ENCODE peak calls at places on chromosome 17, in four cellular contexts. One of them, this sample, is unnamed.

GRCh38 chr17:82930043-82930923 is 90.5 kb upstream of the ZNF750 start:
- DNase-seq in HCT116: no peak
- DNase-seq in K562: no peak
- DNase-seq in H1: no peak
- DNase-seq in this sample: no peak

GRCh38 chr17:20273741-20274500 is 193.4 kb downstream of the LGALS9B start:
- DNase-seq in K562: no peak
- DNase-seq in H1: no peak
- DNase-seq in HCT116: no peak
- DNase-seq in this sample: no peak

GRCh38 chr17:18951941-18952842 is at the start of gene SLC5A10:
- DNase-seq in HCT116: no peak
- DNase-seq in K562: peak
- DNase-seq in H1: no peak
- DNase-seq in this sample: no peak

GRCh38 chr17:49456172-49456965 is 38.7 kb upstream of the NGFR start:
- DNase-seq in K562: no peak
- DNase-seq in H1: no peak
- DNase-seq in HCT116: no peak
- DNase-seq in this sample: no peak

GRCh38 chr17:21285164-21286065 is 904 bp downstream of the MAP2K3 start:
- DNase-seq in K562: peak
- DNase-seq in HCT116: no peak
- DNase-seq in H1: no peak
- DNase-seq in this sample: no peak

GRCh38 chr17:58191259-58191896 is 1.1 kb upstream of the EPX start:
- DNase-seq in HCT116: no peak
- DNase-seq in H1: no peak
- DNase-seq in K562: no peak
- DNase-seq in this sample: no peak

GRCh38 chr17:76685366-76685765 is 25.4 kb downstream of the MXRA7 start:
- DNase-seq in K562: no peak
- DNase-seq in HCT116: no peak
- DNase-seq in H1: no peak
- DNase-seq in this sample: no peak

GRCh38 chr17:17913695-17914332 is 58.4 kb downstream of the TOM1L2 start:
- DNase-seq in HCT116: peak
- DNase-seq in K562: peak
- DNase-seq in H1: no peak
- DNase-seq in this sample: no peak

GRCh38 chr17:2963332-2964027 is 99.9 kb downstream of the OR1D5 start:
- DNase-seq in K562: no peak
- DNase-seq in HCT116: no peak
- DNase-seq in H1: no peak
- DNase-seq in this sample: no peak
- TF ChIP-seq EGR1 in K562: no peak
- TF ChIP-seq EGR1 in HCT116: no peak
- TF ChIP-seq EGR1 in H1: no peak
- TF ChIP-seq EGR1 in this sample: no peak

GRCh38 chr17:81398855-81399451 is 3.7 kb downstream of the BAHCC1 start:
- DNase-seq in HCT116: no peak
- DNase-seq in H1: no peak
- DNase-seq in K562: peak
- DNase-seq in this sample: no peak
- TF ChIP-seq EGR1 in HCT116: no peak
- TF ChIP-seq EGR1 in H1: no peak
- TF ChIP-seq EGR1 in K562: no peak
- TF ChIP-seq EGR1 in this sample: no peak

GRCh38 chr17:78839762-78840529 is 668 bp downstream of the USP36 start:
- DNase-seq in HCT116: no peak
- DNase-seq in H1: no peak
- DNase-seq in K562: peak
- DNase-seq in this sample: no peak

GRCh38 chr17:78840530-78840779 is 159 bp downstream of the USP36 start:
- DNase-seq in H1: no peak
- DNase-seq in K562: no peak
- DNase-seq in HCT116: no peak
- DNase-seq in this sample: no peak

GRCh38 chr17:78838574-78839005 is 2.0 kb downstream of the USP36 start:
- DNase-seq in H1: no peak
- DNase-seq in K562: no peak
- DNase-seq in HCT116: no peak
- DNase-seq in this sample: no peak

GRCh38 chr17:78839173-78839761 is 1.3 kb downstream of the USP36 start:
- DNase-seq in HCT116: no peak
- DNase-seq in H1: no peak
- DNase-seq in K562: peak
- DNase-seq in this sample: no peak

DNA sequence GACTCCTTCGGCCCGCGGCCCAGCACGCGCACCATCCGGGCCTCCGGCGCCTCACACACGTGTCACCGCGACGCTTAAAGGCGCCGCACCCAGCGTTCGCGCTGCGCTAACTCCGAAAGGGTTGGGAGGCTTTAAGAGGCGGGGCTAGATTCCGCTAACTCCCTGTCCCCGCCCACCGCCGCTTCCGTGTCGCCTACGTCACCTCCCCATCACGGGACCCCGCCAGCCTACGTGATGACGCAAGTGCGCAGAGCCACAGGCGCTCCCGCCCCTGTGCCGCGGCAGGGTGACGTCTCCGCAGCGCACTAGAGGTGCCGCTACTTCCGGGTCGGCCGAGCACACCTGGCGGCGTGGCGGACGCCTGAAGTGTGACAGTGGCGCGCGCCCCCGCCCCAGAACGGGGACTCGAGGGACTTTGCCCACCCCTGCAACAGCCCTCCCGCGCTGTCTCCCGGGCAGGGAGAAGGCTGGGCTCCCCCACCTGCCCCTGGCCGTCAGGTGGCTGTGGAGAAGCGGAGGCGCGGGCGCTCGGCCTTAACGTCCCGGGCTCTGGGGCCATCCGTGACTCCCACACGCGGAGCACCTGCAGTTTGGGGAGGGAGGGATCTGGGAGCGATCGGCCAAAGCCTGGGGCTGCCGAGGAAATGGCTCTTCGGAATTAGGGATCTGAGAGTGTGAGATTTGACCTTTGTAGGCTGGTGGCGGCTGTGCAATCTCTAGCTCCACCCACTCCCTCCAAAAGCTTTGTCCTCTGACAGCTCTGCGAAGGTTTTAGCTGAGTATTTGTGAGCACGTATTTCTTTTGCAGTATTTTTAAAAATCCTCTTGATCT is at the start of gene USP36:
- DNase-seq in K562: peak
- DNase-seq in H1: peak
- DNase-seq in HCT116: peak
- DNase-seq in this sample: peak
- TF ChIP-seq EGR1 in K562: peak
- TF ChIP-seq EGR1 in H1: no peak
- TF ChIP-seq EGR1 in HCT116: peak
- TF ChIP-seq EGR1 in this sample: no peak

GRCh38 chr17:31058958-31059357 is 35.8 kb upstream of the NF1 start:
- DNase-seq in H1: no peak
- DNase-seq in K562: no peak
- DNase-seq in HCT116: no peak
- DNase-seq in this sample: no peak
- TF ChIP-seq EGR1 in H1: no peak
- TF ChIP-seq EGR1 in K562: no peak
- TF ChIP-seq EGR1 in HCT116: no peak
- TF ChIP-seq EGR1 in this sample: no peak

DNA sequence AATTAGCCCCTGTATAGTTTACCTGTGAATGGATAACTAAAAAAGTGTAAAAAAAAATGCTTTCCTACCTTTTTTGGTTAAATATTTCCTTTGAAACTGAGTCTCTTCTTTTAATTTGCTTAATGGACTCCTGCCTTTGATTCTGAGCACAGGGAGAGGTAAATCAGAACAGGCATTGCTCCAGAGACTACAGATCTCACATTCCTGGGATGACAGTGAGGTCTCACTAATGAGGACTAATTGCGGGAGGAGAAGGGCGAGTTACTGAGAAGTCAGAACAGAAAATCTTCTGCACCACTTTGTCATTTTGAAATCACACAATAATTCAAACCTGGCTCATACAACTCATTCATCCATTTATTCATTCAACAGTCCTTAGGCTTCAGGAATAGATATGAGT is 437.0 kb upstream of the ASIC2 start:
- DNase-seq in K562: no peak
- DNase-seq in HCT116: no peak
- DNase-seq in H1: no peak
- DNase-seq in this sample: no peak
- TF ChIP-seq EGR1 in K562: no peak
- TF ChIP-seq EGR1 in HCT116: no peak
- TF ChIP-seq EGR1 in H1: no peak
- TF ChIP-seq EGR1 in this sample: no peak

GRCh38 chr17:80002690-80003490 is 32.8 kb downstream of the TBC1D16 start:
- DNase-seq in HCT116: no peak
- DNase-seq in K562: no peak
- DNase-seq in H1: no peak
- DNase-seq in this sample: no peak
- TF ChIP-seq EGR1 in HCT116: no peak
- TF ChIP-seq EGR1 in K562: no peak
- TF ChIP-seq EGR1 in H1: no peak
- TF ChIP-seq EGR1 in this sample: no peak

DNA sequence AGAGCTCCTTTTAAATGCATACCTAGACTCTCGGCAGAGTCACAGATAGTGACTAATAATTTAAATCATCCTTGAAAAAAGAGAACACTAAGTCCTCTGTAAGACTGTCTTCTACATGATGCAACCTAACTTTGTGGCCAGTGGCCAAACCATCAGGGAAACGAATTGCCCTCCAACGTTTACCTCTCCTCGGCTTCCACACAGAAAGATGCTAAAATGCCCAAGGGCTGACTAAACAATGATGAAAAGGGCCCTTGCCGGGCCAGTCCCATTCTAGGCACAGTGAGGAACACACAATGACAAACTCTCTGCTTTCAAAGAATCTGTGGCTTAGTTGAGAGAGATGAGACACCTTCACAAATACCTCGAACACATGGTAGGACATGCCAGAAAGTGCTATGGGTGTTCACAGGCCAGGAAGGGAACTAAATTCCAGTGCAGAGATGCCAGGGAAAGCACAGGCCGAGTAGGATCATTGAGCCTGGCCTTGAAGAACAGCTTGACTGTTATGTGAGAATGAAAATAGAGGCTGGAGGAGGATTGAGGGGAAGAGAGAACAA is 35.3 kb upstream of the PITPNM3 start:
- DNase-seq in K562: no peak
- DNase-seq in H1: no peak
- DNase-seq in HCT116: no peak
- DNase-seq in this sample: no peak
- TF ChIP-seq EGR1 in K562: no peak
- TF ChIP-seq EGR1 in H1: no peak
- TF ChIP-seq EGR1 in HCT116: no peak
- TF ChIP-seq EGR1 in this sample: no peak

GRCh38 chr17:35486920-35487727 is 38.6 kb upstream of the SLFN13 start:
- DNase-seq in HCT116: no peak
- DNase-seq in K562: peak
- DNase-seq in H1: peak
- DNase-seq in this sample: peak
- TF ChIP-seq EGR1 in HCT116: no peak
- TF ChIP-seq EGR1 in K562: peak
- TF ChIP-seq EGR1 in H1: no peak
- TF ChIP-seq EGR1 in this sample: no peak

GRCh38 chr17:59620064-59620359 is 317 bp downstream of the CLTC start:
- DNase-seq in HCT116: no peak
- DNase-seq in H1: no peak
- DNase-seq in K562: no peak
- DNase-seq in this sample: no peak
- TF ChIP-seq EGR1 in HCT116: no peak
- TF ChIP-seq EGR1 in H1: no peak
- TF ChIP-seq EGR1 in K562: no peak
- TF ChIP-seq EGR1 in this sample: no peak

DNA sequence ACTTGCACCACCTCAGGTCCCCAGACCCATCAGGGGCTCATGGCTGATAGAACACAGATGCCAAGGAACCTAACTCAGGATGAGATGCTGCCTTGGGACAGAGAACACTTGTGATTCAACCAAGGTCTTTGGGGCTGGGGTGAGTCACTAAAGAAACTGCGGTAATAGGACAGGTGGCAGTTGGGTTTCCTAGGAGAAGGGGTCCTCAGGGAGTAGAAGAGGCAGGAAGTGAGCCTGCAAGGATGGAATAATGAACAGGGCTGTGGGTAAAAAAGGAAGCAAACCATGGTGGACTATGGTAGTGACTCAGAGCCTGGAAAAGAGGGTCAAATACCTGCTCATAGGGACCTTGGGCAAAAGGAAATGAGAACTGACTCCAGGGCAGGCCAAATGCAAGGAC is 6.5 kb upstream of the PNPO start:
- DNase-seq in HCT116: no peak
- DNase-seq in K562: no peak
- DNase-seq in H1: no peak
- DNase-seq in this sample: no peak
- TF ChIP-seq EGR1 in HCT116: no peak
- TF ChIP-seq EGR1 in K562: no peak
- TF ChIP-seq EGR1 in H1: no peak
- TF ChIP-seq EGR1 in this sample: no peak